ENCODE peak calls at places on chromosomes 1 and 21, in four cellular contexts. F is upper lobe of right lung, V is kidney epithelial cell, Q is lower lobe of right lung. K is an unnamed sample.

GRCh38 chr1:99265124-99265523 is 832 bp downstream of the PLPPR4 start:
- DNase-seq in V (no peak), F (no peak), Q (no peak), K (no peak)

GRCh38 chr1:10338047-10338446 is 60.8 kb upstream of the PGD start:
- DNase-seq in F (no peak), V (no peak), Q (no peak), K (peak; percentile 3)

GRCh38 chr1:44832068-44832700 is 10.9 kb downstream of the PTCH2 start:
- DNase-seq in F (no peak), V (no peak), Q (no peak), K (no peak)

GRCh38 chr1:26745191-26745590 is 42.6 kb upstream of the PIGV start:
- DNase-seq in F (no peak), V (no peak), Q (no peak), K (no peak)

GRCh38 chr1:59502009-59502691 is 205.3 kb downstream of the FGGY start:
- DNase-seq in V (no peak), F (no peak), Q (no peak), K (no peak)

GRCh38 chr1:202662081-202662480 is 48.2 kb downstream of the SYT2 start:
- DNase-seq in F (no peak), Q (no peak), V (no peak), K (no peak)

GRCh38 chr21:45129231-45129923 is 55.0 kb downstream of the ADARB1 start:
- DNase-seq in F (no peak), V (no peak), Q (no peak), K (no peak)

GRCh38 chr1:100100202-100100601 is 32.5 kb downstream of the SASS6 start:
- DNase-seq in Q (no peak), V (no peak), F (no peak), K (no peak)

GRCh38 chr1:109201123-109201703 is 12.5 kb upstream of the SARS1 start:
- DNase-seq in Q (peak; percentile 50), F (no peak), V (peak; percentile 58), K (no peak)

GRCh38 chr1:21855257-21856096 is 43.4 kb downstream of the LDLRAD2 start:
- DNase-seq in Q (no peak), F (no peak), V (no peak), K (no peak)

GRCh38 chr1:17197696-17198095 is 7.2 kb upstream of the PADI1 start:
- DNase-seq in Q (no peak), V (no peak), F (no peak), K (no peak)

GRCh38 chr1:12380316-12381249 is 150.8 kb downstream of the VPS13D start:
- DNase-seq in Q (no peak), F (no peak), V (no peak), K (no peak)

GRCh38 chr1:164999135-164999534 is 357.4 kb downstream of the LMX1A start:
- DNase-seq in V (no peak), F (no peak), Q (no peak), K (no peak)

GRCh38 chr1:172837816-172838680 is 179.1 kb downstream of the FASLG start:
- DNase-seq in V (no peak), Q (no peak), F (no peak), K (no peak)

GRCh38 chr21:22791376-22791775 is 1793.2 kb downstream of the NCAM2 start:
- DNase-seq in F (no peak), V (no peak), Q (no peak), K (no peak)

GRCh38 chr1:154423303-154423987 is 18.3 kb downstream of the IL6R start:
- DNase-seq in V (no peak), Q (peak; percentile 11), F (no peak), K (no peak)

GRCh38 chr1:15218287-15219279 is 28.4 kb upstream of the FHAD1 start:
- DNase-seq in V (peak; percentile 29), Q (no peak), F (peak; percentile 55), K (no peak)

GRCh38 chr1:6638226-6638625 is 13.6 kb downstream of the THAP3 start:
- DNase-seq in V (no peak), F (no peak), Q (peak; percentile 62), K (no peak)

GRCh38 chr1:68149907-68150306 is 82.4 kb downstream of the WLS start:
- DNase-seq in V (no peak), F (no peak), Q (no peak), K (no peak)

GRCh38 chr1:203055166-203055799 is 29.0 kb downstream of the PPFIA4 start:
- DNase-seq in V (no peak), Q (no peak), F (no peak), K (no peak)

GRCh38 chr1:31335007-31335406 is 37.9 kb downstream of the FABP3 start:
- DNase-seq in V (no peak), F (no peak), Q (no peak), K (peak; percentile 2)

GRCh38 chr1:69290266-69290665 is 277.5 kb upstream of the LRRC7 start:
- DNase-seq in Q (no peak), V (no peak), F (no peak), K (peak; percentile 81)

GRCh38 chr21:34004013-34004938 is 69.1 kb upstream of the MRPS6 start:
- DNase-seq in F (no peak), Q (no peak), V (no peak), K (no peak)

GRCh38 chr1:53189061-53189460 is 7.6 kb upstream of the CPT2 start:
- DNase-seq in V (no peak), Q (no peak), F (no peak), K (no peak)

GRCh38 chr1:183968386-183968785 is 69.1 kb downstream of the COLGALT2 start:
- DNase-seq in Q (no peak), F (no peak), V (no peak), K (peak; percentile 10)

GRCh38 chr1:37647281-37647680 is 12.6 kb upstream of the RSPO1 start:
- DNase-seq in F (no peak), Q (no peak), V (no peak), K (no peak)

GRCh38 chr21:28111151-28111619 is 881.5 kb downstream of the LTN1 start:
- DNase-seq in Q (no peak), V (no peak), F (no peak), K (peak; percentile 99)

GRCh38 chr1:93680121-93681094 is 1.2 kb downstream of the BCAR3 start:
- DNase-seq in V (no peak), F (peak; percentile 89), Q (peak; percentile 87), K (peak; percentile 95)

GRCh38 chr1:112991721-112992120 is 35.7 kb upstream of the SLC16A1 start:
- DNase-seq in F (no peak), Q (no peak), V (no peak), K (no peak)

GRCh38 chr1:203638076-203638475 is 11.4 kb downstream of the ATP2B4 start:
- DNase-seq in F (no peak), V (no peak), Q (no peak), K (no peak)

DNA sequence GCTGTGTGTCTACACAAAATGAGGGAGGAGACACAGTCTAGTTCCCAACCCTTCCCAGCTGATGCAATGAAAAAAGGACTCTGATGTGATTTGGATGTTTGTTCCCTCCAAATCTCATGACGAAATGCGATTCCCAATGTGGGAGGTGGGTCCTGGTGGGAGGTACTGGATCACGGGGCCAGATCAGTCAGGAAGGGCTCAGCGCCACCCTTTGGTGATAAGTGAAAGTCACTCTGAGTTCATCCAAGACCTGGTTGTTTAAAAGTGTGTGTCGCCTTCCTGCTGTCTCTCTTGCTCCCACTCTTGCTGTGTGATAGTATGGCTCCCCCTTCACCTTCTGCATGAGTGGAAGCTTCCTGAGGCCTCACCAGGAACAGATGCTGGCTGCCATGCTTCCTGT is 63.2 kb downstream of the GNG4 start:
- DNase-seq in V (no peak), Q (no peak), F (no peak), K (no peak)
- TF ChIP-seq CTCF in V (no peak), Q (no peak), F (no peak), K (no peak)

DNA sequence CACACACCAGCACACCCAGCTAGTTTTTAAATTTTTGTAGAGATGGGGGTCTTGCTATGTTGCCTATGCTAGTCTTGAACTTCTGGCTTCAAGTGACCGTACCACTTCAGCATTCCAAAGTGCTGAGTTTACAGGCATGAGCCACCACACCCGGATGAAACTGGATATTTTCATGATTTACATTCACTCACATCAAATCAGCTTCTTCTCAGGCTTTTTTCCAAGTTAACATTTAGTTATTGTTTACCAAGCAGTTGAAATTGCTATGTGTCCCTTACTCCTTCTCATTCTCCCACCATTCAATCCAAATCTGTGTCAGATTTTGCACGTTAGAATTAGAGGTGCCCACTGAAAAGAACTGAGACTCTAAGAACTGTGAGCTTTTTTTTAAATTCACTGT is 18.3 kb downstream of the RIT1 start:
- DNase-seq in Q (no peak), F (no peak), V (peak; percentile 57), K (no peak)
- H3K4me3 ChIP-seq in Q (no peak overlapping the region), F (no peak overlapping the region), V (no peak overlapping the region), K (no peak overlapping the region)

GRCh38 chr1:218705391-218705790 is 360.3 kb downstream of the TGFB2 start:
- DNase-seq in Q (no peak), V (peak; percentile 16), F (no peak), K (no peak)
- TF ChIP-seq CTCF in Q (no peak), V (no peak), F (no peak), K (no peak)

DNA sequence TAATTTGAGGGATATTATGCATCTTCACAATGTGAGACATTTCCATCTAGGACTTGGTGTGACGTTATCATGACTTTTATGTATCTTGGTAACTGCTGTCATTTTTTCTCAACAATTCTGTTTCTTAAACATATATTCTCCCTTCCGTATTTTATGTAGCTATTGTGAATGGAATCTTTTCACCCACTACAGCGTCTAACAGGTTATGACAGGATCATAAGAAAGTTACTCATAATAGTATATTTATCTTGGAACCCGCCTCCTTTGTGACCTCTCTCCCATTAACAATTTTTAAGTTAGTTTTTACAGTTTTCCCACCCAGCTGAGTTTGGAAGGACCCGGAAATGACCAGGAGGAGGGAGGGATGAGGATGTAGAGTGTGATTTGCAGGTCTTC is 6.8 kb upstream of the DMRTA2 start:
- DNase-seq in V (no peak), Q (no peak), F (no peak), K (no peak)
- H3K4me3 ChIP-seq in V (no peak overlapping the region), Q (no peak overlapping the region), F (no peak overlapping the region), K (no peak overlapping the region)